ENCODE peak calls at places on chromosome 22, in six cellular contexts. M is Peyer's patch, V is right lobe of liver, Q is endodermal cell, U is heart right ventricle, C is adipocyte. T is an unnamed sample. For H3K9me3, the result is how much of the 10 kb centered on the place peaks cover.

GRCh38 chr22:17724678-17725464 is 49.4 kb downstream of the BID start:
- DNase-seq in M (no peak), V (no peak), Q (peak), U (no peak), C (no peak), T (no peak)

GRCh38 chr22:31230871-31231621 is 18.9 kb downstream of the LIMK2 start:
- DNase-seq in M (peak), V (no peak), Q (peak), U (peak), C (peak), T (peak)

GRCh38 chr22:38834215-38834953 is 9.4 kb downstream of the NPTXR start:
- DNase-seq in M (no peak), V (peak), Q (no peak), U (no peak), C (no peak), T (no peak)

GRCh38 chr22:35604671-35605457 is 12.3 kb downstream of the MB start:
- DNase-seq in M (no peak), V (peak), Q (no peak), U (no peak), C (no peak), T (peak)

GRCh38 chr22:38426628-38427027 is 28.4 kb downstream of the KCNJ4 start:
- DNase-seq in M (no peak), V (no peak), Q (no peak), U (no peak), C (no peak), T (no peak)

GRCh38 chr22:32810241-32811133 is 9.0 kb downstream of the TIMP3 start:
- DNase-seq in M (no peak), V (no peak), Q (peak), U (no peak), C (peak), T (no peak)

GRCh38 chr22:30116362-30117117 is 36.3 kb downstream of the HORMAD2 start:
- DNase-seq in M (no peak), V (no peak), Q (no peak), U (no peak), C (peak), T (no peak)

GRCh38 chr22:32083000-32083399 is 39.9 kb downstream of the SLC5A1 start:
- DNase-seq in M (no peak), V (no peak), Q (no peak), U (no peak), C (no peak), T (no peak)

GRCh38 chr22:39612811-39613548 is 42.4 kb downstream of the CACNA1I start:
- DNase-seq in M (no peak), V (no peak), Q (no peak), U (no peak), C (no peak), T (no peak)

DNA sequence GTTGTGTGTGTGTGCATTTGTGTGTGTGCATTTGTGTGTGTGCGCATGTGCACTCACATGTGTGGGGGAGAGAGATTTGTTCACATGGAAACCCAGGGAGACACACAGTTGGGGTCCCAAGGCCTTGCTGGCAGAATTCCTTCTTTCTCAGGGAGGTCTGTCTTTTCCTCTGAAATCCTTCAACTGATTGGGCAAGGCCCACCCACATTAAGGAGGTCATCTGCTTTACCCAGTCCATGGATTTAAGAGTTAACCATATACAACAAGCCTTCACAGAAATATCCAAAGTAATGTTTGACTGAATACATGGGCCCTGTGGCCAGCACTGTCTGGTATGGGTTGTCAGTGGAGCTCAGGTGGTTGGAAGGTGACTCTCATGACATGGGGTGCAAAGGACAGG is 641.4 kb downstream of the BRD1 start:
- DNase-seq in M (no peak), V (no peak), Q (no peak), U (no peak), C (no peak), T (no peak)
- H3K9me3 ChIP-seq in M (under half), V (under half), Q (under half), U (under half), C (under half), T (under half)

GRCh38 chr22:49592780-49593501 is 234.7 kb downstream of the BRD1 start:
- DNase-seq in M (no peak), V (no peak), Q (no peak), U (no peak), C (no peak), T (no peak)
- H3K9me3 ChIP-seq in M (under half), V (under half), Q (under half), U (under half), C (under half), T (under half)

DNA sequence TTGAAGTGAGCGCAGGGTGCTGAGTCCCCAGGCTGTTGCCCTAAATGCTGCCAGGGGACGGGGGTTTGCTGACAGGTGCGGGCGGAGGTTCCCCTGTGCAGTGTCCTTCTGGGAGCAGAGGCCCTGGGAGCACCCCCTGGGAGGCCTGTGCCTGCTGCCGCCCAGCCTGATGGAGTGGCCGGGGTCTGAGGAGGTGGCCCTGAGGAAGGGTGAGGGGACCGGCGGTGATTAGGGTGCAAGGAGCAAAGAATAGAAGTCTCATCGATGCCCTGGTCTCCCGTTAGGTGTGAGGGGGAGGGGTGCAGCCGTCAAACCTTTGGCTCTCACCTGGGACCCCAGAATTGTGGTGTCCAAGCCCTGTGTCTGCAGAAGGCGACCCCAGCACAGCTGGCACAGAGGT is 1294.7 kb downstream of the BRD1 start:
- DNase-seq in M (no peak), V (no peak), Q (no peak), U (no peak), C (no peak), T (no peak)
- H3K9me3 ChIP-seq in M (under half), V (under half), Q (under half), U (under half), C (under half), T (under half)

DNA sequence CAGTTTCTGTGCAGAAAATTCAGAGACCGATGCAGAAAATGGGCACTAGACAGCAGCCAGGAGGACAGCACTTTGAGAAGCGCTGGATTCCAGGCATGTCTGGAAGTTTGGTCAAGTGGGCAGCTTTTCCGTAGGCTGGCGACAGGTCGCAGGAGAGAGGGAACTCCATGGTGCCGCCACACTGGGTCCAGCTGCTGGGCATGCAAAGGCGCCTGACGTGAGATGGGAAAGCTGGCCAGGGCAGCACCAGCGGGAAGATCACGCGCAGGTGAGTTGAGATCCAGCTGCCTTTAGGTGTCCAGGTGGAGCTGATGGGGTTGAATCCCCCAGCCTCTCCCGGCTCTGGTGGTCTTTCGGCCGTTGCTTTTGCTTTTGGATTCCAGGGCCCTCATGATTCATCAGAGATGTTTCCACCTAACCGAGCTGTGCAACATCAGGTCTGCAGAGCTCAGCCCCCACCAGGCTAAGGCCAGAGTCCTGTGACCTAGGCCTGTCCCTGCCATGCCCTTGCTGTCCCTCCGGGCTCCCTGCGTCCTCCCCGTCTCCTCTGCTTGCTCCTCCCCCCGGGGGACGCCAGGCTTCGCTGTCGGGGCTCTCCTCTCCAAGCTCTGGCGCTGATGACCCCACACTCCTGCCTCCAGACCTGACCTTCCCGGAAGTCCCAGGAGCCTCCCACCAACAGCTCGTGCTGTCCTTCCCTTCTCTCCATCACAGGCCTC is 1001.7 kb downstream of the BRD1 start:
- DNase-seq in M (no peak), V (peak), Q (peak), U (no peak), C (no peak), T (no peak)
- H3K9me3 ChIP-seq in M (under half), V (under half), Q (under half), U (under half), C (under half), T (under half)

GRCh38 chr22:47377926-47378560 is 615.6 kb downstream of the TBC1D22A start:
- DNase-seq in M (no peak), V (no peak), Q (no peak), U (no peak), C (no peak), T (no peak)

GRCh38 chr22:47379037-47379436 is 616.6 kb downstream of the TBC1D22A start:
- DNase-seq in M (no peak), V (peak), Q (no peak), U (no peak), C (no peak), T (no peak)

GRCh38 chr22:47382164-47382890 is 619.9 kb downstream of the TBC1D22A start:
- DNase-seq in M (no peak), V (peak), Q (no peak), U (no peak), C (no peak), T (peak)

GRCh38 chr22:47381240-47381639 is 618.8 kb downstream of the TBC1D22A start:
- DNase-seq in M (no peak), V (peak), Q (no peak), U (no peak), C (no peak), T (no peak)

GRCh38 chr22:47380692-47381091 is 618.2 kb downstream of the TBC1D22A start:
- DNase-seq in M (no peak), V (no peak), Q (no peak), U (no peak), C (no peak), T (no peak)
- H3K9me3 ChIP-seq in M (under half), V (under half), Q (half or more), U (under half), C (under half), T (under half)

GRCh38 chr22:47207846-47208554 is 445.6 kb downstream of the TBC1D22A start:
- DNase-seq in M (peak), V (no peak), Q (peak), U (no peak), C (no peak), T (no peak)

GRCh38 chr22:47210112-47210657 is 447.7 kb downstream of the TBC1D22A start:
- DNase-seq in M (peak), V (no peak), Q (peak), U (no peak), C (no peak), T (no peak)

GRCh38 chr22:47209077-47209514 is 446.6 kb downstream of the TBC1D22A start:
- DNase-seq in M (no peak), V (no peak), Q (no peak), U (no peak), C (no peak), T (peak)

GRCh38 chr22:47210686-47211085 is 448.2 kb downstream of the TBC1D22A start:
- DNase-seq in M (peak), V (no peak), Q (no peak), U (no peak), C (no peak), T (no peak)

DNA sequence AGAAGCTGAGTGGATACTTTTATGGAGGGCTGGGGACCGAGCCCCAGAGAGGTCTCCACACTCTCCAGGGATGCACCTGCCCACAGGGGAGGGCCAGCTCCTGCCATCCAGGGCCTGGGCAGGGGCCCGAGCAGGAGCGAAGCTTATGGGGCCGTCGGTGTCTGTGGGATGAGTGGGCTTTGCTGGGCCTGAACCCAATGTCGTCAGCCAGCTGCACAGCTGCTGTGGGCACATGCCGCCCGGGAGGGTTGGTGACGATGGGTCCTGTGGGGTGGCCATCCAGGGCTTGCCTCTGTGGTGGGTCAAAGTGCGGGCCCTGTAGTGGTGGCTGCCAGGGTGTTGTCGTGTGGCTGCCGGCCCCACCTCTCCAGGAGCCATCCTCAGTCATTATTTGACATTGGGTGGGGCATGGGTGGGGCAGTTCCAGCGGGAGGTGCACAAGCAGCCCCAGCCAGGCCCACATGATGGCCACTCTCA is 447.1 kb downstream of the TBC1D22A start:
- DNase-seq in M (peak), V (no peak), Q (peak), U (no peak), C (no peak), T (no peak)
- H3K9me3 ChIP-seq in M (under half), V (under half), Q (under half), U (under half), C (under half), T (under half)

DNA sequence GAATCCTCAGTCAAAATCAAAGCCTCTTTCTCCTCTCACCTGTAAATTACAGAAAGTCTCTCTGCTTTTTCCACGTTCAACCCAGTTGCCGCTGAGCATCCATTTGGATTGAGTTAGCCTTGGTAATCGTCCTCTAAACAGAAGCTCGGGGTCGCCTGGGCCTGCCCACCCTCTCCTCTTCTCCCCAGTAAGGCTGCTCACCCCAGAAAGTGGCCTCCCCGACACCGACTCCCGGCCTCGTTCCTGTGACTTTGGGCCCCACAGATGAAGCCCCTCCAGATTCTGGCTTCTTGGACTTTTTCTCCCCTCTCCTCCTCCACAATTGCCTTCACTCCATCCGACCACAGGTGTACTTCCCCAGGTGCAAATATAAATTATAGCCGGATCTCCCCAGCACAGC is 1500.0 kb downstream of the BRD1 start:
- DNase-seq in M (no peak), V (peak), Q (no peak), U (no peak), C (no peak), T (no peak)
- H3K9me3 ChIP-seq in M (under half), V (under half), Q (under half), U (under half), C (under half), T (under half)

GRCh38 chr22:34570408-34570807 is 495.6 kb upstream of the ISX start:
- DNase-seq in M (no peak), V (no peak), Q (no peak), U (no peak), C (no peak), T (no peak)
- H3K9me3 ChIP-seq in M (under half), V (under half), Q (under half), U (under half), C (under half), T (under half)

DNA sequence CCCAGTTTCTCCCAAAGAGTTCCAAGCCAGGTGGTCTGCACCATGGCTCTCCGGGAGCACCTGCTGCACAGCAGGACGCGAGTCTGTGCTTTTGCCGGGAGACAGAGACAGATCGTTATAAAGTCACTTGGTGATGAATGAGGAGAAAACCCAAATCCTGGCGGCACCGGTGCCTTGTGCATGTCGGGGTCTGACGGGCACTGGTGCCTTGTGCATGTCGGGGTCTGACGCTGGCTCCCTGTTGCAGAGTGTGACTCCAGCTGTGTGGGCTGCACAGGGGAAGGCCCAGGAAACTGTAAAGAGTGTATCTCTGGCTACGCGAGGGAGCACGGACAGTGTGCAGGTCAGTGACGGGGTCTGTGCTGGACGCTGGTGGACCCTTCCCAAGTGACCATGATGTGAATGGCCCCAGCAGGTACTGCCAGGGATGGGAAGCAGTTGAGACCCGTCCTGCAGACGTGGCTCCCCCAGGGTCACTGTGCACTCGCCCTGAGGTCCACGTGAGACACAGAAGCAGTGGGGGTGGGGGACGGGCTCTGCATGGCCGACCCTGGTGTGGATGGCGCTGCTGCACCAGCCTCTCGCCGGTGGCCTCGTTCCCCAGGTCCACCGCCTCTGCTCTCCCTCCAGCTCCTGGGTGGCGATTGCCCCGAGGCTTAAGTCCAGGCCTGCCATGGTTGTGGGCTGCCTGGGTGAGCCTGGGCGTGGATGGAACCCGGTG is 5.8 kb downstream of the CRELD2 start:
- DNase-seq in M (no peak), V (no peak), Q (no peak), U (no peak), C (no peak), T (no peak)
- H3K9me3 ChIP-seq in M (under half), V (under half), Q (under half), U (under half), C (under half), T (under half)